ENCODE peak calls at places on chromosomes 3 and 15, in ten cellular contexts. One of them, this sample, is unnamed.

GRCh38 chr15:64146885-64147681 is 4.4 kb upstream of the SNX22 start:
- DNase-seq in SK-N-SH: peak; percentile 94
- DNase-seq in endothelial cell of umbilical vein: no peak
- DNase-seq in A549: no peak
- DNase-seq in HepG2: peak; percentile 86
- DNase-seq in K562: peak; percentile 92
- DNase-seq in H1: no peak
- DNase-seq in HCT116: no peak
- DNase-seq in WTC11: no peak
- DNase-seq in GM12878: no peak
- DNase-seq in this sample: no peak

GRCh38 chr3:58899159-58899952 is 150.5 kb downstream of the CFAP20DC start:
- DNase-seq in H1: peak; percentile 41
- DNase-seq in GM12878: peak; percentile 63
- DNase-seq in HepG2: no peak
- DNase-seq in K562: peak; percentile 66
- DNase-seq in endothelial cell of umbilical vein: peak; percentile 80
- DNase-seq in HCT116: no peak
- DNase-seq in WTC11: no peak
- DNase-seq in SK-N-SH: peak; percentile 36
- DNase-seq in A549: no peak
- DNase-seq in this sample: peak; percentile 47

GRCh38 chr3:159761377-159761776 is 227.3 kb upstream of the IL12A start:
- DNase-seq in HCT116: no peak
- DNase-seq in endothelial cell of umbilical vein: peak; percentile 47
- DNase-seq in HepG2: no peak
- DNase-seq in WTC11: no peak
- DNase-seq in GM12878: no peak
- DNase-seq in H1: no peak
- DNase-seq in K562: no peak
- DNase-seq in A549: no peak
- DNase-seq in SK-N-SH: peak; percentile 44
- DNase-seq in this sample: no peak

GRCh38 chr15:60913901-60914300 is 315.2 kb downstream of the RORA start:
- DNase-seq in A549: no peak
- DNase-seq in H1: no peak
- DNase-seq in SK-N-SH: no peak
- DNase-seq in endothelial cell of umbilical vein: peak; percentile 81
- DNase-seq in GM12878: no peak
- DNase-seq in HepG2: no peak
- DNase-seq in K562: no peak
- DNase-seq in WTC11: no peak
- DNase-seq in HCT116: no peak
- DNase-seq in this sample: no peak

GRCh38 chr3:43765417-43766030 is 74.8 kb downstream of the ABHD5 start:
- DNase-seq in A549: no peak
- DNase-seq in K562: no peak
- DNase-seq in endothelial cell of umbilical vein: no peak
- DNase-seq in WTC11: no peak
- DNase-seq in H1: no peak
- DNase-seq in GM12878: no peak
- DNase-seq in HepG2: no peak
- DNase-seq in SK-N-SH: no peak
- DNase-seq in HCT116: no peak
- DNase-seq in this sample: no peak

GRCh38 chr15:37880009-37880834 is 54.2 kb upstream of the TMCO5A start:
- DNase-seq in SK-N-SH: no peak
- DNase-seq in endothelial cell of umbilical vein: peak; percentile 64
- DNase-seq in A549: peak; percentile 0
- DNase-seq in K562: peak; percentile 27
- DNase-seq in H1: no peak
- DNase-seq in GM12878: no peak
- DNase-seq in HCT116: peak; percentile 38
- DNase-seq in HepG2: peak; percentile 7
- DNase-seq in WTC11: no peak
- DNase-seq in this sample: peak; percentile 51

GRCh38 chr15:83993591-83993990 is 242.0 kb upstream of the GOLGA6L4 start:
- DNase-seq in WTC11: no peak
- DNase-seq in K562: no peak
- DNase-seq in HepG2: no peak
- DNase-seq in H1: no peak
- DNase-seq in A549: no peak
- DNase-seq in GM12878: no peak
- DNase-seq in SK-N-SH: no peak
- DNase-seq in HCT116: no peak
- DNase-seq in endothelial cell of umbilical vein: no peak
- DNase-seq in this sample: no peak

GRCh38 chr15:63381301-63382192 is at the start of gene CA12:
- DNase-seq in HepG2: peak; percentile 28
- DNase-seq in K562: no peak
- DNase-seq in WTC11: peak; percentile 64
- DNase-seq in A549: peak; percentile 75
- DNase-seq in endothelial cell of umbilical vein: peak; percentile 46
- DNase-seq in GM12878: no peak
- DNase-seq in HCT116: no peak
- DNase-seq in H1: peak; percentile 74
- DNase-seq in SK-N-SH: peak; percentile 65
- DNase-seq in this sample: peak; percentile 42

GRCh38 chr15:40536501-40536900 is 28.3 kb downstream of the CCDC32 start:
- DNase-seq in H1: no peak
- DNase-seq in A549: no peak
- DNase-seq in WTC11: no peak
- DNase-seq in K562: no peak
- DNase-seq in HepG2: no peak
- DNase-seq in GM12878: no peak
- DNase-seq in HCT116: no peak
- DNase-seq in SK-N-SH: no peak
- DNase-seq in endothelial cell of umbilical vein: no peak
- DNase-seq in this sample: no peak

GRCh38 chr15:33757505-33758211 is 210.6 kb upstream of the CHRM5 start:
- DNase-seq in SK-N-SH: no peak
- DNase-seq in A549: no peak
- DNase-seq in HCT116: no peak
- DNase-seq in GM12878: no peak
- DNase-seq in endothelial cell of umbilical vein: no peak
- DNase-seq in K562: no peak
- DNase-seq in WTC11: no peak
- DNase-seq in H1: no peak
- DNase-seq in HepG2: no peak
- DNase-seq in this sample: peak; percentile 61

GRCh38 chr15:42157981-42158765 is 1.7 kb upstream of the PLA2G4F start:
- DNase-seq in A549: no peak
- DNase-seq in HepG2: no peak
- DNase-seq in WTC11: no peak
- DNase-seq in K562: peak; percentile 71
- DNase-seq in endothelial cell of umbilical vein: no peak
- DNase-seq in GM12878: no peak
- DNase-seq in HCT116: no peak
- DNase-seq in H1: no peak
- DNase-seq in SK-N-SH: no peak
- DNase-seq in this sample: no peak

GRCh38 chr15:78634251-78635145 is 6.5 kb downstream of the CHRNB4 start:
- DNase-seq in GM12878: no peak
- DNase-seq in H1: no peak
- DNase-seq in WTC11: no peak
- DNase-seq in SK-N-SH: no peak
- DNase-seq in HCT116: no peak
- DNase-seq in A549: no peak
- DNase-seq in HepG2: no peak
- DNase-seq in endothelial cell of umbilical vein: no peak
- DNase-seq in K562: no peak
- DNase-seq in this sample: no peak

GRCh38 chr3:103388214-103388613 is 953.4 kb downstream of the ZPLD1 start:
- DNase-seq in A549: no peak
- DNase-seq in WTC11: no peak
- DNase-seq in endothelial cell of umbilical vein: no peak
- DNase-seq in HepG2: no peak
- DNase-seq in HCT116: no peak
- DNase-seq in K562: no peak
- DNase-seq in SK-N-SH: no peak
- DNase-seq in H1: no peak
- DNase-seq in GM12878: no peak
- DNase-seq in this sample: no peak

GRCh38 chr3:94026623-94027022 is 1.8 kb downstream of the STX19 start:
- DNase-seq in HepG2: no peak
- DNase-seq in GM12878: no peak
- DNase-seq in SK-N-SH: no peak
- DNase-seq in endothelial cell of umbilical vein: no peak
- DNase-seq in K562: no peak
- DNase-seq in A549: no peak
- DNase-seq in WTC11: no peak
- DNase-seq in H1: no peak
- DNase-seq in HCT116: no peak
- DNase-seq in this sample: no peak

GRCh38 chr3:94024385-94024784 is 4.0 kb downstream of the STX19 start:
- DNase-seq in endothelial cell of umbilical vein: no peak
- DNase-seq in HepG2: no peak
- DNase-seq in A549: no peak
- DNase-seq in K562: no peak
- DNase-seq in WTC11: no peak
- DNase-seq in GM12878: no peak
- DNase-seq in HCT116: no peak
- DNase-seq in SK-N-SH: no peak
- DNase-seq in H1: no peak
- DNase-seq in this sample: no peak

GRCh38 chr3:94032187-94032586 is 3.8 kb upstream of the STX19 start:
- DNase-seq in K562: no peak
- DNase-seq in GM12878: no peak
- DNase-seq in endothelial cell of umbilical vein: no peak
- DNase-seq in HCT116: no peak
- DNase-seq in WTC11: no peak
- DNase-seq in H1: no peak
- DNase-seq in HepG2: no peak
- DNase-seq in A549: no peak
- DNase-seq in SK-N-SH: no peak
- DNase-seq in this sample: no peak

DNA sequence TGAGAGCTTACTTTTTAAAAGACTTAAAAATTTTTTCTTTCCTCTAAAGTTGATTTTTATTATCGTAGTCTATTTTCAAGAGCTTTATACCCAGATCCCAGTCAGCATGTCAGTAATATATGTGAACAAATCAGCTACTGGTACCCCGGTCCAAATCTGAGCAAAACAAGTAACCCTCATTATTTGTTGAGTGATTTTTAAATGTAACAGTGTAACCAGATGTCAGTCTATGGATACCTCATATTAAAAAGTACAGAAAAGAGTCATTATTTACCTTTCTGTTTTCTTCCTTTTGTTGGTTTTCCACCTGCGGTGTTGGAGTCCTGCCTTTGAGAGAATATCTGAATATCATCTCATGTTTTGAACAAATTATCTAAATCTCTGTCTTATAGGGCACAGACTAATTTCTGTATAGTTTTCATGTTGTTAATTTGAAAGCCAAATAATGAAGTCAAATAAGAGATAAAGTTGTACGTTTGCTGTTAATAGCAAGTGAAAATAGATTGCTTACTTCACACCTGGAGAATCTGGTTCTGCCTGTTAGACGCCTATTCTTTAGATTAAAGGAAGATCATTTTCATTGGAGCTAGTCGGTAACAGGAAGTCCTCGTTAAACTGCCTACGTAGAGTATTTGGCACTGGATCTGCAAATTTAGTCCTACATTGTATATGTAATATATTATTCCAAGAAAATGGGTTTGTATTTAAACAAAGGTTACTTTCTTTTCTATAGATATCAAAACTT is at the start of gene STX19:
- DNase-seq in H1: no peak
- DNase-seq in HCT116: peak; percentile 2
- DNase-seq in HepG2: no peak
- DNase-seq in A549: no peak
- DNase-seq in endothelial cell of umbilical vein: no peak
- DNase-seq in WTC11: no peak
- DNase-seq in GM12878: no peak
- DNase-seq in K562: no peak
- DNase-seq in SK-N-SH: no peak
- DNase-seq in this sample: no peak
- TF ChIP-seq MAX in H1: no peak
- TF ChIP-seq MAX in HCT116: no peak
- TF ChIP-seq MAX in HepG2: no peak
- TF ChIP-seq MAX in A549: no peak
- TF ChIP-seq MAX in endothelial cell of umbilical vein: no peak
- TF ChIP-seq MAX in WTC11: no peak
- TF ChIP-seq MAX in GM12878: no peak
- TF ChIP-seq MAX in K562: no peak
- TF ChIP-seq MAX in SK-N-SH: no peak
- TF ChIP-seq MAX in this sample: no peak

GRCh38 chr3:133328373-133328772 is 71.5 kb upstream of the BFSP2 start:
- DNase-seq in A549: no peak
- DNase-seq in HepG2: no peak
- DNase-seq in GM12878: no peak
- DNase-seq in H1: no peak
- DNase-seq in SK-N-SH: peak; percentile 21
- DNase-seq in HCT116: no peak
- DNase-seq in endothelial cell of umbilical vein: no peak
- DNase-seq in K562: no peak
- DNase-seq in WTC11: no peak
- DNase-seq in this sample: no peak
- TF ChIP-seq CTCF in A549: no peak
- TF ChIP-seq CTCF in HepG2: no peak
- TF ChIP-seq CTCF in GM12878: no peak
- TF ChIP-seq CTCF in H1: no peak
- TF ChIP-seq CTCF in SK-N-SH: no peak
- TF ChIP-seq CTCF in HCT116: no peak
- TF ChIP-seq CTCF in endothelial cell of umbilical vein: no peak
- TF ChIP-seq CTCF in K562: no peak
- TF ChIP-seq CTCF in WTC11: no peak
- TF ChIP-seq CTCF in this sample: no peak

DNA sequence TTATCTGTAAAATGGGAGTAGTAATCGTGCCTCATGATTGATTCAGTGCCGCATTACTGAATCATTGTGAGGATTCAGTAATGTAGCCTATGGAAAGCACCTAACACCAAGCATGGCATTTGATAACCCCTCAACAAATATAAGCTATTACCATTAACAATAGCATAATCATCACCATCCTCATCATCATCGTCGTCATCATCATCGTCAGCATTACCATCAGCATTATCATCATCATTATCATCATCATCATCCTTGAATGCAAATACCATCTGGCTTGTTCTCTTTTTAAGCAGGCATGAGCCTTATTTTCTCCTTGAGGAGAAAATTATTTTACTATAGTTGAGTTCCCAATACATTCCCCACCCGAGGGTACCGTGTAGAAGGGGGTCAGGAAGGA is 115.4 kb upstream of the PTPRG start:
- DNase-seq in A549: no peak
- DNase-seq in HCT116: no peak
- DNase-seq in GM12878: no peak
- DNase-seq in K562: no peak
- DNase-seq in WTC11: no peak
- DNase-seq in SK-N-SH: no peak
- DNase-seq in endothelial cell of umbilical vein: no peak
- DNase-seq in HepG2: no peak
- DNase-seq in H1: no peak
- DNase-seq in this sample: no peak
- TF ChIP-seq MAX in A549: no peak
- TF ChIP-seq MAX in HCT116: no peak
- TF ChIP-seq MAX in GM12878: no peak
- TF ChIP-seq MAX in K562: no peak
- TF ChIP-seq MAX in WTC11: no peak
- TF ChIP-seq MAX in SK-N-SH: no peak
- TF ChIP-seq MAX in endothelial cell of umbilical vein: no peak
- TF ChIP-seq MAX in HepG2: no peak
- TF ChIP-seq MAX in H1: no peak
- TF ChIP-seq MAX in this sample: no peak

GRCh38 chr15:76058714-76059319 is 968 bp upstream of the TMEM266 start:
- DNase-seq in H1: no peak
- DNase-seq in GM12878: peak; percentile 19
- DNase-seq in A549: peak; percentile 50
- DNase-seq in endothelial cell of umbilical vein: no peak
- DNase-seq in SK-N-SH: peak; percentile 50
- DNase-seq in HCT116: no peak
- DNase-seq in HepG2: peak; percentile 15
- DNase-seq in WTC11: peak; percentile 42
- DNase-seq in K562: peak; percentile 24
- DNase-seq in this sample: peak; percentile 75
- TF ChIP-seq CTCF in H1: peak; percentile 60
- TF ChIP-seq CTCF in GM12878: peak; percentile 1
- TF ChIP-seq CTCF in A549: peak; percentile 53
- TF ChIP-seq CTCF in endothelial cell of umbilical vein: no peak
- TF ChIP-seq CTCF in SK-N-SH: peak; percentile 31
- TF ChIP-seq CTCF in HCT116: peak; percentile 37
- TF ChIP-seq CTCF in HepG2: peak; percentile 71
- TF ChIP-seq CTCF in WTC11: no peak
- TF ChIP-seq CTCF in K562: peak; percentile 42
- TF ChIP-seq CTCF in this sample: peak; percentile 33

This sample was measured in NB4.